ENCODE peak calls at places on chromosomes 6 and 20, in eight cellular contexts. K, W, Q, G, Y, F, O and P are unnamed samples. For H3K4me1, the result is how much of the 10 kb centered on the place peaks cover.

GRCh38 chr6:141398954-141399353 is 733.8 kb upstream of the GJE1 start:
- DNase-seq in G (peak), W (no peak), Q (no peak), F (no peak), Y (no peak), O (no peak), K (no peak), P (no peak)

GRCh38 chr20:19621072-19621471 is 137.0 kb upstream of the RIN2 start:
- DNase-seq in Y (no peak), W (no peak), Q (no peak), F (peak), O (no peak), K (no peak), G (peak), P (peak)

GRCh38 chr6:16770701-16771569 is 9.7 kb upstream of the ATXN1 start:
- DNase-seq in F (peak), G (peak), Y (peak), O (peak), W (peak), K (peak), Q (peak), P (peak)

GRCh38 chr6:39060467-39061160 is 12.0 kb downstream of the GLP1R start:
- DNase-seq in Y (no peak), F (no peak), W (no peak), K (no peak), Q (no peak), G (no peak), O (no peak), P (no peak)

GRCh38 chr6:4778086-4778485 is 1.9 kb downstream of the CDYL start:
- DNase-seq in G (peak), W (no peak), Y (no peak), K (no peak), Q (no peak), O (no peak), F (peak), P (peak)

GRCh38 chr20:61885759-61886715 is 179.6 kb downstream of the TAF4 start:
- DNase-seq in Y (no peak), F (no peak), W (no peak), K (no peak), Q (no peak), G (no peak), O (no peak), P (no peak)

GRCh38 chr6:33989016-33989854 is 156.7 kb downstream of the GRM4 start:
- DNase-seq in O (no peak), F (no peak), Q (no peak), G (no peak), Y (no peak), W (no peak), K (no peak), P (no peak)

GRCh38 chr20:24470031-24470781 is 777 bp downstream of the SYNDIG1 start:
- DNase-seq in G (peak), W (peak), F (no peak), Q (no peak), K (peak), O (no peak), Y (no peak), P (peak)

GRCh38 chr6:130425532-130425931 is 59.7 kb downstream of the TMEM200A start:
- DNase-seq in K (peak), Q (no peak), Y (no peak), G (peak), F (no peak), O (no peak), W (no peak), P (no peak)

GRCh38 chr20:41051426-41051825 is 22.8 kb downstream of the TOP1 start:
- DNase-seq in W (no peak), G (no peak), Q (no peak), K (no peak), O (no peak), Y (no peak), F (no peak), P (no peak)

GRCh38 chr20:41052742-41053419 is 24.3 kb downstream of the TOP1 start:
- DNase-seq in Q (no peak), G (peak), Y (no peak), O (no peak), K (peak), F (peak), W (no peak), P (no peak)

GRCh38 chr20:41055679-41056078 is 27.1 kb downstream of the TOP1 start:
- DNase-seq in W (no peak), F (no peak), Q (no peak), Y (no peak), O (no peak), K (no peak), G (no peak), P (no peak)

GRCh38 chr20:41058007-41058673 is 29.5 kb downstream of the TOP1 start:
- DNase-seq in W (no peak), G (peak), O (no peak), F (peak), Q (peak), K (peak), Y (no peak), P (peak)

GRCh38 chr20:41054463-41055230 is 26.0 kb downstream of the TOP1 start:
- DNase-seq in O (no peak), K (no peak), Y (no peak), W (no peak), G (no peak), F (no peak), Q (no peak), P (peak)
- H3K4me1 ChIP-seq in O (under half), K (under half), Y (under half), W (under half), G (half or more), F (under half), Q (half or more), P (half or more)

GRCh38 chr6:40379811-40380210 is 207.4 kb downstream of the LRFN2 start:
- DNase-seq in F (no peak), G (no peak), K (no peak), Q (no peak), O (no peak), W (no peak), Y (no peak), P (no peak)
- H3K4me3 ChIP-seq in F (no peak), G (no peak), K (no peak), Q (no peak), O (no peak), W (no peak), Y (no peak), P (no peak)

GRCh38 chr20:62972270-62973032 is 19.9 kb downstream of the SLC17A9 start:
- DNase-seq in O (peak), Q (peak), K (peak), G (peak), Y (peak), F (peak), W (peak), P (peak)

GRCh38 chr20:62969179-62969760 is 16.8 kb downstream of the SLC17A9 start:
- DNase-seq in G (no peak), K (no peak), F (no peak), O (no peak), W (no peak), Y (no peak), Q (no peak), P (peak)

GRCh38 chr20:62971211-62971949 is 18.9 kb downstream of the SLC17A9 start:
- DNase-seq in O (no peak), G (no peak), K (no peak), Q (no peak), Y (no peak), F (no peak), W (no peak), P (no peak)

GRCh38 chr20:62969939-62970306 is 17.4 kb downstream of the SLC17A9 start:
- DNase-seq in Y (no peak), Q (peak), O (no peak), F (no peak), K (no peak), W (no peak), G (no peak), P (no peak)

DNA sequence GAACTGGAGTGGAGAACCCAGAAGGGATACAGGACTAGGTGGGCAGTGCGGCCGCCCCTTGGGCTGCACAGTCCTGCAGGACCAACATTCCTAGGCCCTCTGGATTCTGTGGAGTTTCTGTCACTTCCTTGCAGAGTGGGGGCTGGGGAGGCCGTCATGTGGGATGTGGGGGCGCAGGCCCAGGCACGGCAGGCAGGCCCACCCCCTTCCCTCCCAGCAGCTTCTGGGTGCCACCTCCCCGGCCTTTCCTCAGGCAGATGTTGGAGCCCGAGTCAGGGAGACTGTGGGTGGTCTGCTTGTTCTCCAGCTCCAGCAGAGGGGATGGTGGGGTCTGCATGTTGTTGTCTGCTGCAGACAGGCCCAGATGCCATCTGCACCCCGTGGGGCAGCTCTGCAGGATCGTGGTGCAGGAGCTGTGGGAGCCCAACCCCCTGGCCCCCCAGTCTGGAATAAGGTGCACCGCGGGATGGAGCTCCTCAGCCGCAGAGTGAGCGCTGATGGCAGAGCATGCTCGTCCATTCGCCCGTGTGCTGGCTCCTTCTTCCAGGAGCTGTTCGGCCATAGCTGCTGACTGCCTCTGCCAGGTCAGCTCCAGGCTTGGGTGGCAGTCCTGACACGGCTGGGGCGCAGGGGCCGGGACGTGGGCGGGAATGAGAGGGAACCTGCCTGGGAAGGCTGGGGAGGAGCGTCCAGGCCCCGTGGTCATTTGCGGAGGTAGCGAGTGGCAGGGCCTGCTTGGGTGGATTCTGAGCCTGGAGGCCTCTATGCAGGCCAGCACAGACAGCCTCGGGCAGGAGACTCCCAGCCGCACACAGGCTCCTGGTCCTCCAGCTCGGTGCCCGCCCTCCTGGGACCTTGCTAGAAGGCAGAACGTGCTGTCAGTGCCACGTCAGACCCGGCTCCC is 18.1 kb downstream of the SLC17A9 start:
- DNase-seq in Y (no peak), W (no peak), F (no peak), G (peak), Q (no peak), K (no peak), O (no peak), P (no peak)
- TF ChIP-seq EZH2 in Y (no peak), W (no peak), F (no peak), G (no peak), Q (no peak), K (no peak), O (no peak), P (no peak)

GRCh38 chr6:170371091-170371490 is 64.5 kb downstream of the FAM120B start:
- DNase-seq in K (no peak), W (no peak), O (no peak), F (no peak), Q (no peak), Y (no peak), G (no peak), P (no peak)
- H3K4me1 ChIP-seq in K (under half), W (under half), O (under half), F (under half), Q (under half), Y (under half), G (under half), P (under half)

GRCh38 chr6:150452642-150453243 is 83.9 kb downstream of the IYD start:
- DNase-seq in Q (no peak), Y (no peak), F (no peak), K (peak), O (no peak), G (no peak), W (no peak), P (no peak)
- H3K4me3 ChIP-seq in Q (no peak), Y (no peak), F (no peak), K (no peak), O (no peak), G (no peak), W (no peak), P (no peak)

GRCh38 chr20:58889334-58890072 is 37.0 kb downstream of the GNAS start:
- DNase-seq in F (no peak), O (no peak), Q (no peak), Y (no peak), W (no peak), K (no peak), G (peak), P (no peak)
- TF ChIP-seq EZH2 in F (no peak), O (no peak), Q (no peak), Y (no peak), W (no peak), K (no peak), G (no peak), P (no peak)